ENCODE peak calls at places on chromosomes 13 and 19, in eight cellular contexts. T is GM23338, A is stomach, E is spleen, D is sigmoid colon, H is esophagus muscularis mucosa, X is transverse colon, R is HCT116. O is an unnamed sample.

GRCh38 chr19:8004723-8005513 is 523 bp downstream of the ELAVL1 start:
- DNase-seq in T (peak; percentile 18), A (no peak), E (no peak), D (no peak), H (no peak), X (no peak), R (no peak), O (no peak)

GRCh38 chr13:70905035-70905434 is 796.8 kb upstream of the KLHL1 start:
- DNase-seq in T (no peak), A (no peak), E (no peak), D (no peak), H (no peak), X (no peak), R (no peak), O (no peak)

GRCh38 chr13:97753942-97754670 is 199.4 kb upstream of the IPO5 start:
- DNase-seq in T (peak; percentile 74), A (no peak), E (no peak), D (no peak), H (peak; percentile 90), X (no peak), R (no peak), O (no peak)

GRCh38 chr13:111046590-111047141 is 68.4 kb upstream of the ARHGEF7 start:
- DNase-seq in T (no peak), A (no peak), E (no peak), D (no peak), H (peak; percentile 90), X (no peak), R (no peak), O (no peak)

GRCh38 chr13:50810998-50811397 is 32.5 kb downstream of the DLEU7 start:
- DNase-seq in T (no peak), A (no peak), E (no peak), D (no peak), H (no peak), X (no peak), R (no peak), O (no peak)

GRCh38 chr19:47479701-47480503 is 4.1 kb downstream of the KPTN start:
- DNase-seq in T (peak; percentile 87), A (no peak), E (no peak), D (no peak), H (no peak), X (no peak), R (no peak), O (no peak)

GRCh38 chr19:41226053-41226873 is 7.2 kb downstream of the AXL start:
- DNase-seq in T (peak; percentile 81), A (peak; percentile 62), E (no peak), D (peak; percentile 90), H (no peak), X (peak; percentile 77), R (peak; percentile 72), O (no peak)

GRCh38 chr19:53981408-53981998 is 9.9 kb upstream of the CACNG6 start:
- DNase-seq in T (peak; percentile 61), A (no peak), E (no peak), D (no peak), H (no peak), X (no peak), R (no peak), O (no peak)

GRCh38 chr13:99320693-99321481 is 13.7 kb upstream of the GPR183 start:
- DNase-seq in T (no peak), A (no peak), E (no peak), D (no peak), H (no peak), X (no peak), R (peak; percentile 68), O (peak; percentile 58)

GRCh38 chr13:99864627-99864990 is 107.0 kb downstream of the ZIC5 start:
- DNase-seq in T (peak; percentile 55), A (no peak), E (no peak), D (no peak), H (peak; percentile 57), X (no peak), R (no peak), O (peak; percentile 71)

GRCh38 chr19:29543381-29543780 is 17.6 kb downstream of the VSTM2B start:
- DNase-seq in T (no peak), A (no peak), E (peak; percentile 39), D (peak; percentile 17), H (no peak), X (no peak), R (no peak), O (no peak)

GRCh38 chr13:30898721-30899188 is 7.3 kb upstream of the MEDAG start:
- DNase-seq in T (no peak), A (no peak), E (no peak), D (no peak), H (no peak), X (no peak), R (no peak), O (no peak)

GRCh38 chr19:44807652-44808462 is 1.0 kb upstream of the BCAM start:
- DNase-seq in T (peak; percentile 99), A (peak; percentile 59), E (no peak), D (no peak), H (no peak), X (peak; percentile 40), R (peak; percentile 55), O (no peak)

GRCh38 chr19:38417544-38418506 is 8.2 kb downstream of the RASGRP4 start:
- DNase-seq in T (peak; percentile 92), A (peak; percentile 63), E (peak; percentile 95), D (peak; percentile 80), H (no peak), X (peak; percentile 75), R (peak; percentile 66), O (no peak)

GRCh38 chr19:40588110-40588854 is 11.6 kb downstream of the SHKBP1 start:
- DNase-seq in T (no peak), A (no peak), E (peak; percentile 74), D (no peak), H (no peak), X (no peak), R (peak; percentile 46), O (no peak)

GRCh38 chr13:28753208-28753892 is 34.6 kb upstream of the SLC46A3 start:
- DNase-seq in T (peak; percentile 86), A (peak; percentile 31), E (no peak), D (peak; percentile 76), H (peak; percentile 78), X (peak; percentile 55), R (peak; percentile 76), O (peak; percentile 94)

GRCh38 chr19:2507109-2507508 is 31.2 kb downstream of the GADD45B start:
- DNase-seq in T (no peak), A (peak; percentile 65), E (no peak), D (no peak), H (no peak), X (peak; percentile 61), R (peak; percentile 75), O (no peak)

GRCh38 chr13:99042851-99043250 is 65.0 kb upstream of the DOCK9 start:
- DNase-seq in T (no peak), A (no peak), E (no peak), D (no peak), H (no peak), X (no peak), R (no peak), O (no peak)

GRCh38 chr19:29785955-29786589 is 25.7 kb upstream of the CCNE1 start:
- DNase-seq in T (peak; percentile 71), A (no peak), E (no peak), D (no peak), H (no peak), X (no peak), R (peak; percentile 6), O (no peak)

GRCh38 chr19:1237754-1238372 is at the start of gene CBARP:
- DNase-seq in T (no peak), A (no peak), E (no peak), D (peak; percentile 72), H (no peak), X (no peak), R (no peak), O (no peak)

GRCh38 chr19:9043524-9043923 is 33.3 kb upstream of the MUC16 start:
- DNase-seq in T (no peak), A (no peak), E (no peak), D (no peak), H (no peak), X (no peak), R (no peak), O (no peak)

DNA sequence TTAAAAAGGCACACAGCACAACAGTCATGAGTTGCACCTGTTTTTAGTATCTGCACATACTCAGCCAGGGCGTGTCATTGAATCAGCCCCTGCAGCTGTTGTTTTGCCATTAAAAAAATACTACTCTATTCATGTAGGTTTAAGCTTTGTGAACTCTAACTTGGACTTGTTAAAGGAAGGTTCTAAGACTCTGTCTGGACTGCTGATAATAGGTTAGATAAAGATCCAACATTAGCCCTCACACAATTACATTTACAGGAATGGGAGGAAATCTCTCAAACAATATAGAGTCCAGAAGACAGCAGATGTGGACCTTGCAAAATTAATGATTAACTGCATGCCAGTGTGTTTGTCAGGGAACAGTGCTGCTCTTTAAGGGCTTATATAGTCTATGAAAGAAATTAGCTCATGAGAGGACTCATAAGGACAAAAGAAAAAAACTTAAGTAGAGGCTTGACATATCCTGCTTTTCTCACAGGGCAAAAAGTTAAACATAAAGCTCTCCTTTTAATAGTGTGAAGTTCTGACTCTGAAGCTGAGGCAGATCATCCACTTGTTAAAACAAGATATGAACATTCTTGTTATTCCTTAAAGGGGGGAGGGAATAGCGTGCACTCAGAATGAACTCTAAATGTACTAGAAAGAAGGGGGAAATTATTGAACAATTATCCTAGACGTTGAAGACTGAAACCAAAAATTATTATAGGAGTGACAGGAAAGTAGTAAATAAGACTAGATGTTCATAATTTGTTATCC is 243.6 kb downstream of the NDFIP2 start:
- DNase-seq in T (no peak), A (no peak), E (no peak), D (no peak), H (no peak), X (peak; percentile 32), R (no peak), O (no peak)
- H3K4me3 ChIP-seq in T (no peak overlapping the region), A (no peak overlapping the region), E (no peak overlapping the region), D (no peak overlapping the region), H (no peak overlapping the region), X (peak overlapping the region; percentile 5), R (no peak overlapping the region), O (no peak overlapping the region)

DNA sequence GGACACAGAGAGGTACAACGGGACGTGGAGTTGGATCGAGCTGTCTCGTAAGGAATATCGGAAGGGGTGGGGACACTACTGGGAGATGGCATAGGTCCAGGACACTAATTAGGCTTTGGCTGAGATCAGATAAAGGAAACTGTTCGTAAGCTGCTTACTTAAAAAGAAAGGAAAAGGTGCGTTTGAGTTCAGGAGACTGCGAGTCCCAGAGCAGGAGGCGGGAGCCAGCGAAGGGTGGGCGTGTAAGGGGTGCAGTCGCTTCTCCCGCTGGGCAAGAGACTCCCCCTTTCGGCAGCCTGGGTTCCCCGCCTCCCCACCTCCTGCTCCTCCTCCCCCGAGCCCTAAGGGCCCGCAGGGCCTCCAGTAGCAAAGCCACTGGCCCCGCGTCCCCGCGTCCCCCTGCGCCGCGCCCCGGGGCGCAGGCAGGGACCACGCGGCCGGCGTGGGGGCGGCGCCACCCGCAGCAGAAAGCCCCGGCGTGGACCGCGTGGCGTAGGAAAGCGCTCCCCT is 571 bp downstream of the ABCC4 start:
- DNase-seq in T (peak; percentile 70), A (peak; percentile 30), E (peak; percentile 85), D (peak; percentile 86), H (no peak), X (peak; percentile 63), R (peak; percentile 23), O (no peak)
- TF ChIP-seq POLR2AphosphoS5 in T (no peak), A (no peak), E (no peak), D (no peak), H (no peak), X (peak; percentile 34), R (peak; percentile 33), O (no peak)

GRCh38 chr19:4051175-4052101 is 15.3 kb downstream of the ZBTB7A start:
- DNase-seq in T (no peak), A (no peak), E (no peak), D (no peak), H (no peak), X (peak; percentile 62), R (no peak), O (no peak)
- H3K4me3 ChIP-seq in T (no peak overlapping the region), A (no peak overlapping the region), E (no peak overlapping the region), D (no peak overlapping the region), H (no peak overlapping the region), X (peak overlapping the region; percentile 11), R (no peak overlapping the region), O (no peak overlapping the region)

GRCh38 chr13:76586842-76587241 is 299.4 kb downstream of the KCTD12 start:
- DNase-seq in T (no peak), A (no peak), E (no peak), D (no peak), H (no peak), X (no peak), R (no peak), O (no peak)
- TF ChIP-seq POLR2AphosphoS5 in T (no peak), A (no peak), E (no peak), D (no peak), H (no peak), X (no peak), R (no peak), O (no peak)